ENCODE peak calls at places on chromosomes 13 and 19, in five cellular contexts. N, X, G, Z and J are unnamed samples. For H3K4me1, the result is how much of the 10 kb centered on the place peaks cover.

GRCh38 chr13:113997845-113998751 is 24.2 kb upstream of the C13orf46 start:
- DNase-seq in Z (peak), X (no peak), N (peak), G (no peak), J (no peak)

GRCh38 chr19:8423821-8424223 is 10.7 kb downstream of the MARCHF2 start:
- DNase-seq in G (peak), Z (peak), X (no peak), N (peak), J (peak)

GRCh38 chr13:94243551-94243950 is 235.9 kb downstream of the DCT start:
- DNase-seq in X (no peak), N (no peak), G (no peak), Z (no peak), J (no peak)

GRCh38 chr19:7978196-7978825 is 27.1 kb downstream of the ELAVL1 start:
- DNase-seq in Z (peak), X (no peak), N (peak), G (no peak), J (no peak)

GRCh38 chr13:34748078-34748477 is 194.0 kb upstream of the NBEA start:
- DNase-seq in N (peak), G (no peak), Z (no peak), X (no peak), J (no peak)

GRCh38 chr13:91907398-91907797 is 509.0 kb downstream of the GPC5 start:
- DNase-seq in Z (no peak), X (no peak), G (no peak), N (no peak), J (no peak)

GRCh38 chr13:97366172-97366688 is 67.7 kb upstream of the RAP2A start:
- DNase-seq in X (no peak), Z (peak), N (no peak), G (no peak), J (no peak)

GRCh38 chr13:42215578-42216421 is 56.2 kb upstream of the AKAP11 start:
- DNase-seq in Z (peak), G (peak), X (no peak), N (peak), J (peak)

GRCh38 chr13:107205318-107206112 is 637.6 kb upstream of the ARGLU1 start:
- DNase-seq in X (peak), N (peak), G (peak), Z (peak), J (peak)

GRCh38 chr13:80251403-80251802 is 89.5 kb downstream of the SPRY2 start:
- DNase-seq in Z (peak), G (no peak), X (no peak), N (peak), J (no peak)

GRCh38 chr19:35117791-35118190 is 2.2 kb downstream of the FXYD3 start:
- DNase-seq in X (no peak), Z (no peak), G (no peak), N (no peak), J (no peak)

GRCh38 chr13:69600811-69601210 is 506.8 kb upstream of the ATXN8OS start:
- DNase-seq in G (no peak), Z (no peak), N (no peak), X (no peak), J (no peak)

GRCh38 chr19:45883881-45884681 is 1.9 kb downstream of the IRF2BP1 start:
- DNase-seq in N (no peak), X (no peak), G (no peak), Z (no peak), J (no peak)

GRCh38 chr13:109344552-109345157 is 441.7 kb downstream of the IRS2 start:
- DNase-seq in X (no peak), G (no peak), Z (peak), N (peak), J (no peak)

GRCh38 chr19:19137556-19138109 is 645 bp downstream of the TMEM161A start:
- DNase-seq in Z (no peak), G (no peak), X (no peak), N (peak), J (no peak)

GRCh38 chr13:110163020-110163658 is 143.8 kb downstream of the COL4A1 start:
- DNase-seq in Z (no peak), X (no peak), G (no peak), N (no peak), J (no peak)

GRCh38 chr19:15317392-15318011 is 14.8 kb downstream of the BRD4 start:
- DNase-seq in Z (no peak), N (peak), G (no peak), X (no peak), J (no peak)
- H3K4me1 ChIP-seq in Z (under half), N (half or more), G (under half), X (under half), J (under half)

DNA sequence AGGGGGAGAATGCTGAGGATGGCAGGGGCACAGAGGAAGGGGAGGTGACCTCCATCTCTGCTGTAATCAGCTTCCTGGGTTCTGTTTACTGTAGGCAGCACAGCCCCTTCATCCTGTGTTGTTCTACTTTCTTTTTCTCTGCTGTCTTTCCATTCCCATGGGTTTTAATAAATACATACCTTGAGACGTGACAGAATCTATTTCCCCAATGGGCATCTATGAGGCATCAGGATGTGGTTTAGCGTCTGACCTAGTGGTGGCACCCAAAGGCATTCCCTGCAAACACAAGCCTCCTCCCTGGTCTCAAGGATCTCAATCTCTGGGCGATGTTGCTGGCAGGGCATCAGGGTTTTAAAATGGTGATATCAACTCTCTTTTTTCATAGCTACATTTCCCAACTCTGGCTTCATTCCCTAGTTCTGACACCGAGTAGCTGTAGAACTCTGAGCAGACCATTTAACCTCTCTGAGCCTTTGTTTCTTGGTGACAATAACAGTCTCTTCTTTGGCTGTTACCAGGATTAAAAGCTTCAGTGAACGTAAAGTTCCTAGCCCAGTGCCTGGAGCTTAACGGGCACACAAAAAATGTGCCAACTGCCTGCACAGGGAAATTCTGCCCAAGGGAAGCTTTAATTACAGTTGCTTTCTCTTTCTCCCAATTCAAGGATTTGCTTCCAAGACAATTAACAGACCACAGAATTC is 60.9 kb downstream of the ALOX5AP start:
- DNase-seq in G (no peak), Z (peak), N (peak), X (no peak), J (no peak)
- H3K9ac ChIP-seq in G (no peak), Z (peak), N (peak), X (no peak), J (no peak)

GRCh38 chr19:507286-508203 is at the start of gene TPGS1:
- DNase-seq in G (peak), N (peak), Z (peak), X (no peak), J (no peak)
- H3K4me1 ChIP-seq in G (under half), N (under half), Z (under half), X (under half), J (under half)

GRCh38 chr13:101326710-101327109 is 89.6 kb downstream of the NALCN start:
- DNase-seq in G (no peak), N (no peak), X (no peak), Z (no peak), J (no peak)

GRCh38 chr13:101323601-101324000 is 92.7 kb downstream of the NALCN start:
- DNase-seq in Z (no peak), G (no peak), N (no peak), X (no peak), J (no peak)

GRCh38 chr13:101325423-101325822 is 90.9 kb downstream of the NALCN start:
- DNase-seq in X (no peak), N (no peak), G (peak), Z (no peak), J (no peak)

GRCh38 chr13:101331731-101332130 is 84.6 kb downstream of the NALCN start:
- DNase-seq in X (no peak), N (no peak), Z (no peak), G (no peak), J (no peak)

GRCh38 chr13:101327844-101328243 is 88.5 kb downstream of the NALCN start:
- DNase-seq in N (no peak), X (no peak), Z (no peak), G (no peak), J (no peak)
- H3K9ac ChIP-seq in N (no peak), X (no peak), Z (no peak), G (no peak), J (no peak)